ENCODE peak calls at places on chromosome 14, in nine cellular contexts. Z, N, B, J, C, X, R, Q and W are unnamed samples.

GRCh38 chr14:105866841-105867321 is 340.5 kb downstream of the TMEM121 start:
- DNase-seq in Z (no peak), N (no peak), B (no peak), J (no peak), C (no peak), X (no peak), R (no peak), Q (peak), W (no peak)

GRCh38 chr14:63203618-63204406 is 431 bp upstream of the RHOJ start:
- DNase-seq in Z (peak), N (peak), B (peak), J (peak), C (peak), X (no peak), R (peak), Q (peak), W (no peak)

GRCh38 chr14:105376521-105377440 is 21.6 kb upstream of the TEX22 start:
- DNase-seq in Z (no peak), N (no peak), B (no peak), J (no peak), C (no peak), X (no peak), R (no peak), Q (peak), W (no peak)

GRCh38 chr14:85332401-85332800 is 197.5 kb upstream of the FLRT2 start:
- DNase-seq in Z (no peak), N (no peak), B (no peak), J (no peak), C (no peak), X (no peak), R (peak), Q (no peak), W (no peak)

GRCh38 chr14:38623661-38624060 is 367.8 kb upstream of the CLEC14A start:
- DNase-seq in Z (peak), N (peak), B (no peak), J (no peak), C (no peak), X (no peak), R (no peak), Q (no peak), W (no peak)

GRCh38 chr14:79514700-79515099 is 696.6 kb downstream of the DIO2 start:
- DNase-seq in Z (peak), N (peak), B (peak), J (no peak), C (peak), X (no peak), R (no peak), Q (no peak), W (no peak)

GRCh38 chr14:53714495-53715389 is 241.9 kb downstream of the BMP4 start:
- DNase-seq in Z (no peak), N (no peak), B (no peak), J (no peak), C (no peak), X (no peak), R (no peak), Q (no peak), W (no peak)

GRCh38 chr14:104428860-104429259 is 150.7 kb upstream of the C14orf180 start:
- DNase-seq in Z (no peak), N (no peak), B (no peak), J (no peak), C (no peak), X (no peak), R (no peak), Q (no peak), W (peak)

GRCh38 chr14:54902521-54903420 is at the start of gene GCH1:
- DNase-seq in Z (no peak), N (no peak), B (peak), J (peak), C (no peak), X (peak), R (peak), Q (peak), W (peak)

GRCh38 chr14:80522936-80523335 is 311.6 kb upstream of the DIO2 start:
- DNase-seq in Z (peak), N (peak), B (no peak), J (no peak), C (no peak), X (no peak), R (no peak), Q (no peak), W (no peak)

DNA sequence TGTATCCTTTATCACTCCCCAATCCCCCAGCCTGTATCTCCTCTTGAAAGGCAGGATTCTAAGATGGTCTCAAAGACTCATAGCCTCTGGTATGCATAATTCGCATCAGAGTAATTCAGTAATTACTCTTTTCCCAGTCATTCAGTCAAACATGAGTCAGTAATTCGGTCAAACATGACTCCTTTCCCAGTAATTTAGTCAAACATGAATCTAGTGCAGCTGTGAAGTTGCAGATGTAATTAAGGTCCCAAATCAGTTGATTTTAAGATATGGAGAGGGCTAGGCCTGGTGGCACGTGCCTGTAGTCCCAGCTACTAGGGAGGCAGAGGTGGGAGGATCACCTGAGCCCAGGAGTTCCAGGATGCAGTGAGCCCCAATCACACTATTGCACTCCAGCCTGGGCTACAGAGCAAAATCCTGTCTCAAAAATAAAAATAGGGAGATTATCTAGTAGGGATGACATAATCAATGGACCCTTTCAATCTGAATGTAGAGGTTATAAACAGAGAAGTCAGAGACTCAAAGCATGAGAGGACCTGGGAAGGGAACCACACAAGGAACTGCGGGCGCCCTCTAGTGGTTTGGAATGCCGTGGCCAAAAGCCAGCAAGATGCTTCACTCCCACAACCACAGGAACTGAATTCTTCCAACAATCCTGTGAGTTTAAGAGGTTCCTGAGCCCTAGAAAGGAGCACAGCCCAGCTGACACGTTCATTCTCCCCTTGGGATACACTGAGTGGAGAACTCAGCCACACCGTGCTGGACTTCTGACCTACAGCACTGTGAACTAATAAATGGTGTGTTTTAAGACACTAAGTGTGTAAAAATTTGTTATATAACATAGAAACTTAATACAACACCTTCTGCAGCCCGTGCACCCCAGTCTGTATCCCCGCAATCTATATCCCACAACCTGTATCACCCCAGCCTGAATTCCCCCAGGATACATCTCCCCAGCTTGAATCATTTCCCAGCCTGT is 14.3 kb upstream of the ARMH4 start:
- DNase-seq in Z (peak), N (peak), B (peak), J (peak), C (peak), X (peak), R (peak), Q (peak), W (peak)
- TF ChIP-seq CTCF in Z (peak), N (peak), B (peak), J (peak), C (peak), X (peak), R (peak), Q (peak), W (peak)

DNA sequence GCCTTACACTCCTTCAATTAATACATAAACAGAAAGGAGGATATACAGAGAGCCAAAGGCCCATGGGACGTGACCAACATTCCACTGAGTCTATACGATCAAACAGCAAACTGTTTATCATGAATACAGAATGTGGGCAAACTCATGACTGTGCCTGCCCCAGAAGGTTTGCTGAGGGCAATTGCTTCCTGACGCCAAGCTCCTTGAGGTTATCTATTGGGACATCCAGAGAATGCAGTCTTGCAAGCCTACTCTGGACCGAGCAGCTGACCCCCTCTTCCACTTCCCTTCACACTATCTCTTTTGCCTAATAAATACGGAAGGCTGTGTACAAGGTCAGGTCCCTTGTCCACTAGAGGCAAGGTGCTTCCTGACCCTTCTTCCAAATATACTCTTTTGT is 18.5 kb upstream of the SLC10A1 start:
- DNase-seq in Z (no peak), N (no peak), B (no peak), J (no peak), C (no peak), X (no peak), R (no peak), Q (no peak), W (no peak)
- TF ChIP-seq CTCF in Z (no peak), N (no peak), B (no peak), J (no peak), C (no peak), X (no peak), R (no peak), Q (no peak), W (no peak)

DNA sequence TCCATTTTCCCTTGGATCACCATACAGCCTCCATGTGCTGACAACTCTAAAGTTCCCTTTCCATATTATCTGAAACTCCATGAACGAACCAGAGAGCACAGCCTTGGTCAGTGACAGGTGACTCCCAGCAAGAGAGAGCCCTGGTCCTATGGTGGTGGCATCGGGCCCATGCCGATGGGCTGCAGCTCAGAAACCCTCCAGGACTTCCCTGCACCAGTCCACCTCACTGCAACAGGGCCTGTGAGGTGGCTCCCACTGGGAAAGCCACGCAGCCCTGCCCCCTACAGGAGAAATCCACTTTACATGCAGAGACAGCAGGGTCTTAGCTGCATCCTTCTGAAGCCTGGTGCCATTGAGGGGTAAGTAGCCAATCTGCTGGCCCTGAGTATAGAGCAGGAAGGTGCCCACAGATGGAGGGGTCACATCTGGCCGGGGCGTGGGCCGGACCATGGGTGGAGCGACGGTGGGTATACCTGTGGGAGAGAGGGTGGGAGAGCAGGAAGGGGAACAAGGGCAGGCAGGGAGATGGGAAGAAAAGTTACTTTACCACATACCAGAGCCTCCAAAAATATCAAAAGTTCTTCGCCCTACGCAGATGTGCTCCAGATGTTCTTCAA is 24.7 kb downstream of the RTRAF start:
- DNase-seq in Z (no peak), N (no peak), B (no peak), J (no peak), C (no peak), X (no peak), R (no peak), Q (peak), W (no peak)
- TF ChIP-seq CTCF in Z (no peak), N (peak), B (peak), J (no peak), C (peak), X (no peak), R (no peak), Q (peak), W (no peak)

GRCh38 chr14:91613459-91614145 is 103.5 kb upstream of the PPP4R3A start:
- DNase-seq in Z (no peak), N (no peak), B (no peak), J (no peak), C (no peak), X (no peak), R (no peak), Q (no peak), W (no peak)
- TF ChIP-seq CTCF in Z (no peak), N (no peak), B (no peak), J (no peak), C (no peak), X (no peak), R (no peak), Q (no peak), W (no peak)

GRCh38 chr14:76007852-76008251 is 22.3 kb downstream of the IFT43 start:
- DNase-seq in Z (peak), N (peak), B (no peak), J (no peak), C (no peak), X (no peak), R (no peak), Q (no peak), W (no peak)

GRCh38 chr14:76006253-76006652 is 20.7 kb downstream of the IFT43 start:
- DNase-seq in Z (no peak), N (no peak), B (no peak), J (no peak), C (no peak), X (no peak), R (no peak), Q (no peak), W (no peak)

GRCh38 chr14:76015668-76016067 is 30.1 kb downstream of the IFT43 start:
- DNase-seq in Z (no peak), N (no peak), B (no peak), J (no peak), C (no peak), X (no peak), R (no peak), Q (no peak), W (no peak)

GRCh38 chr14:76015191-76015590 is 29.6 kb downstream of the IFT43 start:
- DNase-seq in Z (no peak), N (peak), B (no peak), J (no peak), C (no peak), X (no peak), R (no peak), Q (no peak), W (no peak)

GRCh38 chr14:76011959-76012802 is 26.6 kb downstream of the IFT43 start:
- DNase-seq in Z (no peak), N (no peak), B (peak), J (no peak), C (peak), X (no peak), R (no peak), Q (no peak), W (no peak)
- TF ChIP-seq CTCF in Z (no peak), N (no peak), B (no peak), J (no peak), C (peak), X (no peak), R (no peak), Q (no peak), W (no peak)

GRCh38 chr14:69303086-69303485 is 43.1 kb downstream of the GALNT16 start:
- DNase-seq in Z (no peak), N (no peak), B (no peak), J (no peak), C (no peak), X (no peak), R (no peak), Q (peak), W (no peak)

GRCh38 chr14:69298131-69299071 is 38.4 kb downstream of the GALNT16 start:
- DNase-seq in Z (no peak), N (no peak), B (no peak), J (no peak), C (no peak), X (no peak), R (no peak), Q (peak), W (no peak)

GRCh38 chr14:69300601-69301221 is 40.8 kb downstream of the GALNT16 start:
- DNase-seq in Z (no peak), N (peak), B (no peak), J (no peak), C (no peak), X (no peak), R (no peak), Q (peak), W (no peak)

DNA sequence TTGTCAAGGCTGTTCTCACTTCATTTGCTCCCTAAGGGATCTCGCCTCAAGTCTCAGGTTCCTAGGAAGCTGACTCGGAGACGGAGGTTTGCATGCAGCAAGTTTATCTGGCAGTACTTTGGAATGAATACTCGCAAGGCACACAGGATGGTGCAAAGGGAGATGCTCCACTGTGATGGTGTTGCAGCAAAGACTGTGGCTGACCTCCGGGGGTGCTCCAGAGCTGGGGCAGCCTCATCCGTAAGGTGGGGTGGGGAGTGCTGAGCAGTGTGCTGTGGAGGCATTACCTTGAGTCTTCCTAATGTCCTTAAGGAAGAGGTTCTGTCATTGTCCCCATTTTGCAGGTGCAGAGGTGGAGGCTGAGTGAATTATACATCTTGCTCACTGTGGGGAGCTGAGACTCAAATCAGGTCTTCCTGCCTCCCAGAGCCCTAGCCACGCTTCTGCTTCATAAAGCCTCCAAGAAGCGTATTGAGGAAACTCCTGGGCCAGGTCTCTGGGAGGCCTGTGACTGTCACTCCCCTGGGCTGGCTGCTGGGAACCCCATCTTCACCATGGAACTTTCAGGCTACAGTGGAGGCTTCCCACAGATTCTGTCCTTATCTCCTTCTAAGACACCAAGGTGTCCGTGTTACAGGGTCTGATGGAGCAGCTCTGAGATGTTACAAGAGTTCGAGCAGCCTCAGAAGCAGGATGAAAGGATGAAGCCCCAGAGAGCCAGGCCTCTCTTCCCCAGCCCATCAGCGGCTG is 39.5 kb downstream of the GALNT16 start:
- DNase-seq in Z (no peak), N (no peak), B (no peak), J (no peak), C (no peak), X (no peak), R (no peak), Q (peak), W (no peak)
- TF ChIP-seq CTCF in Z (peak), N (peak), B (peak), J (no peak), C (peak), X (no peak), R (peak), Q (peak), W (no peak)

DNA sequence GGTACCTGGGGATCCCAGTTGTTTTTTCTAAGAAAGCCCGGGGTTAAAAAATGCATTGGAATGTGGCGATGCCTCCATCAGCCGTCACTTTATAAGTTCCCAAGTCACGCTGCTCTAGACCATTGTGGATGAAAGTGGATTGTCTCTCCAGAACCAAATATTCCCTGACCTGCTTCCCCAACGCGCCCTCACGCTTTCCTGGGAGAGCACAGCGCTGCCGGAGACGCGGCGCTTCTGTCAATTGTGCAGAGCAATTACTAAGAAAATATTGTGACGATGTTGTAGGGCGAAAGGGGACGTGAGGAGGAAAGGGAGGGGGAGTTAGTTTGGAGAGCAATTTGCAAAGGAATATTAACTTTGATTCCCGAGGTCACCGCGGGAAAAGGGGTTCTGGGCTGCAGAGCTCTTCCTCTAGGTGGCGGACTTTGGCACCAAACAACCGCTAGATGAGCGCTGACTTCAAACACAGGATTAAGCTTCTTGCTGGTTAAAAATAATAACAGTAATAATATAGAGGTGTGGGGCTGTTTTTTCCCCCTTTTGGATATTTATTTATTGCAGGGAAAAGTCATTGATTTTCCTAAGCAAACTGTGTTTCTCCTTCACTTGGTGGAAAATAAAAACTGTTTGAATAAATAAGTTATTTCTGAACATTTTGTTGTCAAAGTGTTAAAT is 9.6 kb upstream of the FOXG1 start:
- DNase-seq in Z (peak), N (peak), B (peak), J (no peak), C (no peak), X (no peak), R (peak), Q (peak), W (peak)
- TF ChIP-seq CTCF in Z (peak), N (peak), B (peak), J (peak), C (peak), X (no peak), R (peak), Q (peak), W (peak)

DNA sequence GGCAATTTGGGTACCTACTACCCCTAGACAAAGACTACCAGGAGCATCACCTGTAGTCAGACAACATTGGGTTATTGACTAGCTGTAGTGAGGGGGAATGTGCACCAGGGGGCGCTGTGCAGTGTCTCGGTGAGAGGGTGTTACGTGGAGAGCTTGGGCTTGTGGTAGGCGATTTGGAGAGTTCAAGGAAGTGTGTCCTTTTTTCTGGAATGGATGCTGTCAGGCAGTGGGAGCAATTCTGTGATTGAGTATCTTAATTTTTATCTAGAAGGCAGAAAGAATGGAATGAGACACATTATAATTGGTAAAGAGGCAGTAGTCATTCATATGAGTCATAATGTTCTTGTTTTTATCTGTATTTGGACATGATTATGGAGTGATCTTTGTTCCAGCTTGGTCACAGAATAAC is 187.7 kb downstream of the GALC start:
- DNase-seq in Z (peak), N (peak), B (peak), J (peak), C (no peak), X (no peak), R (peak), Q (peak), W (peak)
- TF ChIP-seq CTCF in Z (peak), N (peak), B (peak), J (peak), C (peak), X (no peak), R (peak), Q (peak), W (peak)